ENCODE peak calls at places on chromosomes 7 and 10, in five cellular contexts. W, X, L, N and B are unnamed samples.

GRCh38 chr10:132545659-132546367 is 8.2 kb downstream of the INPP5A start:
- DNase-seq in W (no peak), X (no peak), N (no peak), L (no peak), B (no peak)

GRCh38 chr10:37860494-37861190 is 3.2 kb upstream of the ZNF248 start:
- DNase-seq in W (peak), X (no peak), L (no peak), N (no peak), B (no peak)

GRCh38 chr10:90179696-90180407 is 478.5 kb downstream of the KIF20B start:
- DNase-seq in L (no peak), N (peak), X (no peak), W (peak), B (no peak)

GRCh38 chr10:108465871-108466641 is 1301.5 kb upstream of the SORCS1 start:
- DNase-seq in L (no peak), W (no peak), X (no peak), N (peak), B (peak)

GRCh38 chr10:71531485-71532446 is 135.0 kb downstream of the CDH23 start:
- DNase-seq in N (no peak), X (no peak), L (no peak), W (no peak), B (no peak)

GRCh38 chr7:96707901-96708774 is 1.5 kb downstream of the SEM1 start:
- DNase-seq in N (no peak), W (no peak), L (no peak), X (no peak), B (no peak)

GRCh38 chr7:108488902-108489538 is 32.8 kb upstream of the NRCAM start:
- DNase-seq in W (no peak), X (no peak), N (no peak), L (no peak), B (no peak)

GRCh38 chr10:58993480-58994221 is 182.8 kb upstream of the PHYHIPL start:
- DNase-seq in L (no peak), W (no peak), N (no peak), X (no peak), B (no peak)

GRCh38 chr7:40437498-40437897 is 302.7 kb downstream of the SUGCT start:
- DNase-seq in N (no peak), L (no peak), X (no peak), W (peak), B (no peak)